ENCODE peak calls at places on chromosomes 7 and 10, in nine cellular contexts. B is activated CD8-positive, alpha-beta memory T cell treated with anti-CD3 and anti-CD28 coated beads, Interleukin-2, amount 10 ng/mL, durations not matched to agents 7 days and 5 days; U is brain microvascular endothelial cell; N is neuronal stem cell; I is psoas muscle; D is adrenal gland; C is MM.1S; A is fibroblast of the aortic adventitia; Y is GM12865. Q is an unnamed sample.
A peak's percentile ranks its signal among the peaks of the same experiment; 100 is the strongest.

GRCh38 chr10:88254091-88254490 is 329.0 kb downstream of the RNLS start:
- DNase-seq in B (no peak), U (peak; percentile 61), N (no peak), I (peak; percentile 46), D (no peak), C (no peak), A (peak; percentile 76), Y (peak; percentile 45), Q (peak; percentile 65)

GRCh38 chr10:1187151-1187854 is 131.1 kb downstream of the WDR37 start:
- DNase-seq in B (no peak), U (no peak), N (no peak), I (no peak), D (no peak), C (no peak), A (no peak), Y (no peak), Q (no peak)

GRCh38 chr7:81871606-81872265 is 101.9 kb upstream of the HGF start:
- DNase-seq in B (no peak), U (no peak), N (no peak), I (no peak), D (no peak), C (no peak), A (peak; percentile 35), Y (no peak), Q (no peak)

GRCh38 chr10:118002581-118002980 is 44.2 kb downstream of the RAB11FIP2 start:
- DNase-seq in B (no peak), U (peak; percentile 22), N (no peak), I (no peak), D (no peak), C (no peak), A (peak; percentile 17), Y (no peak), Q (no peak)

GRCh38 chr10:110209399-110209925 is 2.1 kb downstream of the MXI1 start:
- DNase-seq in B (peak; percentile 85), U (peak; percentile 69), N (peak; percentile 38), I (peak; percentile 60), D (peak; percentile 79), C (peak; percentile 77), A (peak; percentile 68), Y (peak; percentile 57), Q (peak; percentile 54)

GRCh38 chr7:101959342-101959741 is 141.9 kb downstream of the CUX1 start:
- DNase-seq in B (no peak), U (no peak), N (no peak), I (no peak), D (no peak), C (no peak), A (no peak), Y (no peak), Q (no peak)

GRCh38 chr10:30736685-30737232 is 107.2 kb upstream of the LYZL2 start:
- DNase-seq in B (peak; percentile 91), U (peak; percentile 99), N (no peak), I (peak; percentile 54), D (no peak), C (no peak), A (peak; percentile 100), Y (peak; percentile 95), Q (peak; percentile 85)

GRCh38 chr10:30396282-30396681 is 37.7 kb upstream of the MAP3K8 start:
- DNase-seq in B (no peak), U (no peak), N (no peak), I (no peak), D (no peak), C (no peak), A (no peak), Y (no peak), Q (no peak)

GRCh38 chr7:150954201-150954985 is 23.7 kb downstream of the KCNH2 start:
- DNase-seq in B (no peak), U (no peak), N (no peak), I (no peak), D (no peak), C (no peak), A (no peak), Y (no peak), Q (no peak)

GRCh38 chr7:92872701-92873100 is 36.3 kb upstream of the CDK6 start:
- DNase-seq in B (no peak), U (no peak), N (no peak), I (no peak), D (no peak), C (no peak), A (peak; percentile 58), Y (no peak), Q (no peak)

GRCh38 chr7:144118341-144118740 is 4.6 kb upstream of the OR2A14 start:
- DNase-seq in B (no peak), U (no peak), N (no peak), I (no peak), D (no peak), C (no peak), A (no peak), Y (no peak), Q (no peak)

GRCh38 chr7:122316467-122317394 is 12.2 kb upstream of the FEZF1 start:
- DNase-seq in B (no peak), U (no peak), N (peak; percentile 61), I (no peak), D (no peak), C (no peak), A (no peak), Y (no peak), Q (no peak)

Q was measured in endothelial cell of umbilical vein.